ENCODE peak calls at places on chromosomes 1 and 21, in six cellular contexts. I is cardiac muscle cell, L is pancreas, R is Panc1, D is kidney epithelial cell, X is Peyer's patch. S is an unnamed sample.

GRCh38 chr1:65698590-65698989 is 94.1 kb upstream of the PDE4B start:
- DNase-seq in I (no peak), L (no peak), R (no peak), D (no peak), X (no peak), S (no peak)

GRCh38 chr1:109466440-109467300 is at the start of gene SYPL2:
- DNase-seq in I (peak; percentile 85), L (peak; percentile 65), R (no peak), D (no peak), X (no peak), S (peak; percentile 77)

GRCh38 chr1:155729031-155729898 is 40.4 kb downstream of the DAP3 start:
- DNase-seq in I (peak; percentile 70), L (peak; percentile 52), R (no peak), D (peak; percentile 14), X (peak; percentile 30), S (peak; percentile 19)

GRCh38 chr1:148362930-148363810 is 119.9 kb downstream of the PPIAL4G start:
- DNase-seq in I (no peak), L (no peak), R (no peak), D (no peak), X (no peak), S (no peak)

GRCh38 chr1:152580433-152580832 is at the start of gene LCE3D:
- DNase-seq in I (no peak), L (no peak), R (no peak), D (no peak), X (no peak), S (no peak)

GRCh38 chr1:212718499-212718898 is 18.9 kb upstream of the BATF3 start:
- DNase-seq in I (no peak), L (no peak), R (no peak), D (no peak), X (no peak), S (no peak)

GRCh38 chr21:17542371-17542992 is 29.6 kb downstream of the CXADR start:
- DNase-seq in I (peak; percentile 42), L (no peak), R (no peak), D (no peak), X (no peak), S (no peak)

GRCh38 chr21:32392880-32393676 is at the start of gene URB1:
- DNase-seq in I (peak; percentile 80), L (peak; percentile 97), R (no peak), D (no peak), X (peak; percentile 91), S (peak; percentile 97)

GRCh38 chr1:243927401-243927800 is 77.4 kb upstream of the AKT3 start:
- DNase-seq in I (no peak), L (no peak), R (no peak), D (no peak), X (no peak), S (no peak)

GRCh38 chr1:115098979-115099692 is 9.8 kb upstream of the TSPAN2 start:
- DNase-seq in I (no peak), L (no peak), R (no peak), D (peak; percentile 49), X (peak; percentile 69), S (no peak)

GRCh38 chr1:178119623-178120022 is 25.7 kb downstream of the RASAL2 start:
- DNase-seq in I (no peak), L (no peak), R (no peak), D (no peak), X (no peak), S (no peak)

GRCh38 chr1:112866981-112867380 is 89.0 kb downstream of the SLC16A1 start:
- DNase-seq in I (no peak), L (no peak), R (no peak), D (no peak), X (no peak), S (no peak)

GRCh38 chr1:87572891-87573290 is 244.2 kb downstream of the LMO4 start:
- DNase-seq in I (no peak), L (no peak), R (no peak), D (no peak), X (no peak), S (no peak)

GRCh38 chr1:59052194-59052593 is 244.7 kb upstream of the FGGY start:
- DNase-seq in I (no peak), L (peak; percentile 46), R (no peak), D (no peak), X (no peak), S (no peak)

GRCh38 chr1:168227620-168228019 is 1.8 kb downstream of the SFT2D2 start:
- DNase-seq in I (no peak), L (no peak), R (no peak), D (no peak), X (no peak), S (no peak)

GRCh38 chr21:16330340-16331319 is 600.8 kb downstream of the USP25 start:
- DNase-seq in I (peak; percentile 89), L (peak; percentile 31), R (peak; percentile 51), D (peak; percentile 32), X (no peak), S (no peak)

GRCh38 chr1:246971322-246971721 is 36.5 kb downstream of the ZNF695 start:
- DNase-seq in I (peak; percentile 1), L (peak; percentile 53), R (peak; percentile 22), D (no peak), X (no peak), S (peak; percentile 47)

DNA sequence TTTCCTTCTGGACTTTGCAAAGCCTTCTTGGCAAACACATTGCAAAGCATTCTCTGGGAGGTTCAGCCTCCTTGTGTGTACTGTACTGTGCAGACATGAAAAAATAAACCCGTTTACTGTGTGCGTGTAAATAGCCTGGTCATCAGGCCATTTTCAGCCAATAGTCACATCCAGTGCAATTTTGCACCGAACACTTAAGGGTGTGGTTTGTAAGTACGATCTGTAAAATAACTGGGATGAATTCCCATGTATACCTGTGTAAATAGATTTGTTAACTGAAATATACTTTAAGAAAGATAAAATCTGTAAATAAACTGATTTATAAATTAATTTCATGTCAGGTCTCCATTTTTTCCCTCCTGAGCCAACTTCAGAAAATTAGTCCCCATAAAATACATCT is 40.1 kb upstream of the QSOX1 start:
- DNase-seq in I (no peak), L (no peak), R (no peak), D (no peak), X (no peak), S (no peak)
- H3K36me3 ChIP-seq in I (peaks cover 35% of the 10 kb centered on the region), L (peaks cover 4% of the 10 kb centered on the region), R (peaks cover 20% of the 10 kb centered on the region), D (no peaks in the 10 kb centered on the region), X (no peaks in the 10 kb centered on the region), S (peaks cover 18% of the 10 kb centered on the region)

GRCh38 chr1:230694991-230695390 is 18.9 kb downstream of the AGT start:
- DNase-seq in I (no peak), L (no peak), R (no peak), D (no peak), X (no peak), S (no peak)
- H3K36me3 ChIP-seq in I (peaks cover 18% of the 10 kb centered on the region), L (no peaks in the 10 kb centered on the region), R (peaks cover 2% of the 10 kb centered on the region), D (no peaks in the 10 kb centered on the region), X (no peaks in the 10 kb centered on the region), S (peaks cover 11% of the 10 kb centered on the region)

GRCh38 chr1:217703326-217703725 is 72.2 kb downstream of the SPATA17 start:
- DNase-seq in I (no peak), L (no peak), R (no peak), D (no peak), X (no peak), S (no peak)
- H3K36me3 ChIP-seq in I (no peaks in the 10 kb centered on the region), L (no peaks in the 10 kb centered on the region), R (no peaks in the 10 kb centered on the region), D (no peaks in the 10 kb centered on the region), X (no peaks in the 10 kb centered on the region), S (no peaks in the 10 kb centered on the region)

GRCh38 chr1:21161842-21162241 is 14.9 kb downstream of the EIF4G3 start:
- DNase-seq in I (no peak), L (no peak), R (no peak), D (no peak), X (no peak), S (no peak)
- H3K36me3 ChIP-seq in I (no peaks in the 10 kb centered on the region), L (no peaks in the 10 kb centered on the region), R (no peaks in the 10 kb centered on the region), D (no peaks in the 10 kb centered on the region), X (no peaks in the 10 kb centered on the region), S (no peaks in the 10 kb centered on the region)

GRCh38 chr1:15541231-15541792 is 14.7 kb downstream of the DNAJC16 start:
- DNase-seq in I (no peak), L (no peak), R (no peak), D (no peak), X (no peak), S (no peak)

GRCh38 chr1:15546641-15547040 is 20.0 kb downstream of the DNAJC16 start:
- DNase-seq in I (no peak), L (no peak), R (no peak), D (no peak), X (no peak), S (no peak)

GRCh38 chr1:15540201-15540600 is 13.6 kb downstream of the DNAJC16 start:
- DNase-seq in I (no peak), L (no peak), R (no peak), D (no peak), X (no peak), S (no peak)

GRCh38 chr1:15542685-15543588 is 16.3 kb downstream of the DNAJC16 start:
- DNase-seq in I (no peak), L (no peak), R (no peak), D (no peak), X (no peak), S (no peak)

GRCh38 chr1:15543589-15544568 is 17.2 kb downstream of the DNAJC16 start:
- DNase-seq in I (no peak), L (no peak), R (no peak), D (no peak), X (no peak), S (no peak)
- H3K36me3 ChIP-seq in I (peaks cover 51% of the 10 kb centered on the region), L (no peaks in the 10 kb centered on the region), R (peaks cover 16% of the 10 kb centered on the region), D (peaks cover 2% of the 10 kb centered on the region), X (no peaks in the 10 kb centered on the region), S (peaks cover 15% of the 10 kb centered on the region)

GRCh38 chr1:2185880-2186855 is 8.4 kb downstream of the FAAP20 start:
- DNase-seq in I (no peak), L (no peak), R (no peak), D (no peak), X (no peak), S (no peak)

GRCh38 chr1:2184934-2185333 is 9.6 kb downstream of the FAAP20 start:
- DNase-seq in I (no peak), L (no peak), R (no peak), D (no peak), X (no peak), S (no peak)

GRCh38 chr1:2182376-2182775 is 12.2 kb downstream of the FAAP20 start:
- DNase-seq in I (no peak), L (no peak), R (no peak), D (no peak), X (no peak), S (no peak)

GRCh38 chr1:2183937-2184334 is 10.6 kb downstream of the FAAP20 start:
- DNase-seq in I (no peak), L (no peak), R (no peak), D (no peak), X (no peak), S (no peak)

DNA sequence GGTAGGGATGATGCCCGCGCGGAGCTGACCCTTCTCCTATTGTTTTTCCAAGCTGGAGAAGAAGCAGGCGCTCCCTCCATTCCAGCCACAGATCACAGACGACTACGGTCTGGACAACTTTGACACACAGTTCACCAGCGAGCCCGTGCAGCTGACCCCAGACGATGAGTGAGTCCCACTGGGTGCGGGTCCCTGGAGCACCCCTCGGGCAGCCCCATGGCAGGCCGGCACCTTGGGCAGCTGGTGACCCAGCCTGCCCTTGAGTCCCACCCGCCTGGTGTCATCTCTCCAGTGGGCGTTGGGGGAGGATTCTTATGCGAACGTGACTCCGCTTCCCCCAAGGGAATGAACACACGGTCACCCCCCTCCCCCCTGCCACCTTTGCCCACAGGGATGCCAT is 10.0 kb downstream of the FAAP20 start:
- DNase-seq in I (no peak), L (no peak), R (no peak), D (no peak), X (no peak), S (no peak)
- H3K36me3 ChIP-seq in I (peaks cover 8% of the 10 kb centered on the region), L (no peaks in the 10 kb centered on the region), R (no peaks in the 10 kb centered on the region), D (no peaks in the 10 kb centered on the region), X (no peaks in the 10 kb centered on the region), S (peaks cover 8% of the 10 kb centered on the region)